ENCODE peak calls at places on chromosomes 4 and X, in four cellular contexts. One of them, this sample, is unnamed.

GRCh38 chr4:17063870-17064269 is 165.4 kb upstream of the LDB2 start:
- DNase-seq in AG10803: peak
- DNase-seq in colonic mucosa: no peak
- DNase-seq in AG04450: peak
- DNase-seq in this sample: peak

GRCh38 chrX:111352424-111352823 is 59.6 kb downstream of the DCX start:
- DNase-seq in AG10803: peak
- DNase-seq in colonic mucosa: peak
- DNase-seq in AG04450: no peak
- DNase-seq in this sample: peak

GRCh38 chr4:125085-125820 is 952 bp downstream of the ZNF718 start:
- DNase-seq in AG10803: no peak
- DNase-seq in colonic mucosa: peak
- DNase-seq in AG04450: no peak
- DNase-seq in this sample: peak

GRCh38 chrX:39601193-39602085 is 496.3 kb downstream of the BCOR start:
- DNase-seq in AG10803: no peak
- DNase-seq in colonic mucosa: no peak
- DNase-seq in AG04450: no peak
- DNase-seq in this sample: no peak

GRCh38 chr4:45453258-45453841 is 670.5 kb downstream of the GABRG1 start:
- DNase-seq in AG10803: peak
- DNase-seq in colonic mucosa: no peak
- DNase-seq in AG04450: no peak
- DNase-seq in this sample: peak

GRCh38 chrX:104918122-104918521 is 302.4 kb downstream of the TEX13A start:
- DNase-seq in AG10803: no peak
- DNase-seq in colonic mucosa: no peak
- DNase-seq in AG04450: no peak
- DNase-seq in this sample: no peak

GRCh38 chr4:36285784-36286480 is 4.5 kb downstream of the DTHD1 start:
- DNase-seq in AG10803: no peak
- DNase-seq in colonic mucosa: peak
- DNase-seq in AG04450: no peak
- DNase-seq in this sample: no peak

GRCh38 chr4:67131224-67131623 is 414.1 kb downstream of the CENPC start:
- DNase-seq in AG10803: no peak
- DNase-seq in colonic mucosa: no peak
- DNase-seq in AG04450: no peak
- DNase-seq in this sample: no peak

GRCh38 chr4:1234296-1234695 is 14.6 kb downstream of the CTBP1 start:
- DNase-seq in AG10803: peak
- DNase-seq in colonic mucosa: no peak
- DNase-seq in AG04450: no peak
- DNase-seq in this sample: no peak

GRCh38 chr4:118682928-118683327 is 2.3 kb upstream of the METTL14 start:
- DNase-seq in AG10803: peak
- DNase-seq in colonic mucosa: no peak
- DNase-seq in AG04450: peak
- DNase-seq in this sample: peak

GRCh38 chrX:45849261-45849660 is 648.6 kb upstream of the DIPK2B start:
- DNase-seq in AG10803: peak
- DNase-seq in colonic mucosa: no peak
- DNase-seq in AG04450: peak
- DNase-seq in this sample: peak

GRCh38 chrX:34382416-34382815 is 250.3 kb upstream of the FAM47A start:
- DNase-seq in AG10803: peak
- DNase-seq in colonic mucosa: no peak
- DNase-seq in AG04450: no peak
- DNase-seq in this sample: peak

GRCh38 chr4:4390046-4390445 is 3.1 kb downstream of the NSG1 start:
- DNase-seq in AG10803: no peak
- DNase-seq in colonic mucosa: no peak
- DNase-seq in AG04450: no peak
- DNase-seq in this sample: no peak

GRCh38 chr4:30386266-30386895 is 333.8 kb upstream of the PCDH7 start:
- DNase-seq in AG10803: no peak
- DNase-seq in colonic mucosa: no peak
- DNase-seq in AG04450: peak
- DNase-seq in this sample: peak

GRCh38 chr4:3471098-3471760 is 8.1 kb downstream of the DOK7 start:
- DNase-seq in AG10803: no peak
- DNase-seq in colonic mucosa: no peak
- DNase-seq in AG04450: no peak
- DNase-seq in this sample: no peak

GRCh38 chrX:9048801-9049200 is 14.9 kb upstream of the FAM9B start:
- DNase-seq in AG10803: no peak
- DNase-seq in colonic mucosa: no peak
- DNase-seq in AG04450: no peak
- DNase-seq in this sample: no peak

GRCh38 chrX:87236836-87237235 is 280.8 kb upstream of the KLHL4 start:
- DNase-seq in AG10803: no peak
- DNase-seq in colonic mucosa: no peak
- DNase-seq in AG04450: no peak
- DNase-seq in this sample: no peak

GRCh38 chr4:68180858-68181531 is 51.3 kb upstream of the TMPRSS11F start:
- DNase-seq in AG10803: peak
- DNase-seq in colonic mucosa: no peak
- DNase-seq in AG04450: no peak
- DNase-seq in this sample: peak

GRCh38 chr4:152415980-152416379 is 119.9 kb downstream of the FBXW7 start:
- DNase-seq in AG10803: peak
- DNase-seq in colonic mucosa: no peak
- DNase-seq in AG04450: peak
- DNase-seq in this sample: peak

GRCh38 chr4:6019316-6020263 is 1.4 kb upstream of the C4orf50 start:
- DNase-seq in AG10803: peak
- DNase-seq in colonic mucosa: peak
- DNase-seq in AG04450: peak
- DNase-seq in this sample: peak

GRCh38 chr4:155529197-155529596 is 137.5 kb upstream of the GUCY1A1 start:
- DNase-seq in AG10803: peak
- DNase-seq in colonic mucosa: no peak
- DNase-seq in AG04450: no peak
- DNase-seq in this sample: peak

GRCh38 chr4:147513952-147514351 is 33.1 kb downstream of the EDNRA start:
- DNase-seq in AG10803: no peak
- DNase-seq in colonic mucosa: no peak
- DNase-seq in AG04450: no peak
- DNase-seq in this sample: no peak

GRCh38 chr4:147518086-147518485 is 37.2 kb downstream of the EDNRA start:
- DNase-seq in AG10803: peak
- DNase-seq in colonic mucosa: no peak
- DNase-seq in AG04450: no peak
- DNase-seq in this sample: no peak

GRCh38 chr4:147516133-147516532 is 35.2 kb downstream of the EDNRA start:
- DNase-seq in AG10803: no peak
- DNase-seq in colonic mucosa: no peak
- DNase-seq in AG04450: no peak
- DNase-seq in this sample: no peak

GRCh38 chr4:147515220-147515936 is 34.5 kb downstream of the EDNRA start:
- DNase-seq in AG10803: no peak
- DNase-seq in colonic mucosa: no peak
- DNase-seq in AG04450: no peak
- DNase-seq in this sample: no peak

GRCh38 chr4:147518846-147519767 is 38.2 kb downstream of the EDNRA start:
- DNase-seq in AG10803: peak
- DNase-seq in colonic mucosa: peak
- DNase-seq in AG04450: peak
- DNase-seq in this sample: peak
- TF ChIP-seq CTCF in AG10803: peak
- TF ChIP-seq CTCF in colonic mucosa: peak
- TF ChIP-seq CTCF in AG04450: peak
- TF ChIP-seq CTCF in this sample: peak

DNA sequence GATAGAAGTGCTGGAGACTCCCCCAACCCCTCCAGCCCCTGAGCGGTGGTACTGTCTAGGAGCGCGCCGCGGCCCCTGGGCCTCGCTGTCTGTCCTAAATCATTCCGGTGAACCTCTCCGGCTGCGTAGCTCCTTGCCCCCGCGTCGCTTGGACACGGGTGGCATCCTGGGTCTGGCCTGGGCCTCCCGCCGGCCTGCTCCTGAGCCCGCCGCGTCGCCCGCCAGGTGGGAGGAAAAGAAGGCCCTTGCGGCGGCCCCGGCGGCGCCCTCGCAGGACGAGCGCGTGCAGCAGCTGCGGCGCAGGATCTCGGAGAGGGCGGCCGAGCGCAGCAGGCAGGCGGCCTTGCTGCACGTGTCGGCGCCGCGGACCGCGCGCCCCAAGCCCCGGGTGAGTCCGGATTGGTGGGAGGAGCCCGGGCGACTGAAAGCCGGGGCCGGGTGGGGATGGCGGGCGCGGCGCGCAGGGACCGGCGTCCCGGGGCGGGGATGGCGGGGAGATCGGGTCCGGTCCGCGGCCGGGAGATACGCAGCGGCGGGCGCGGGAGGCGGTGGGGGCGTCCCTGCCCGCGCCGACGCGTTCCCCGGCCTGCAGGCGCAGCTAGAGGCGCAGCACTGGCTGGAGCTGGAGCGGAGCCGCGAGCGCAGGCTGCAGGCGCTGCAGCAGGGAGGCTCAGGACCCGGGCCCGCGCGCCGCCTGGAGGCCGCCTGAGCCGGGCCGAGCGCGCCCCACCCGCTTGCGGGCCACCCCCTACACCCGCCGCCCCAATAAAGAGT is 6.5 kb upstream of the RNF4 start:
- DNase-seq in AG10803: peak
- DNase-seq in colonic mucosa: peak
- DNase-seq in AG04450: peak
- DNase-seq in this sample: peak
- TF ChIP-seq CTCF in AG10803: no peak
- TF ChIP-seq CTCF in colonic mucosa: peak
- TF ChIP-seq CTCF in AG04450: peak
- TF ChIP-seq CTCF in this sample: peak

DNA sequence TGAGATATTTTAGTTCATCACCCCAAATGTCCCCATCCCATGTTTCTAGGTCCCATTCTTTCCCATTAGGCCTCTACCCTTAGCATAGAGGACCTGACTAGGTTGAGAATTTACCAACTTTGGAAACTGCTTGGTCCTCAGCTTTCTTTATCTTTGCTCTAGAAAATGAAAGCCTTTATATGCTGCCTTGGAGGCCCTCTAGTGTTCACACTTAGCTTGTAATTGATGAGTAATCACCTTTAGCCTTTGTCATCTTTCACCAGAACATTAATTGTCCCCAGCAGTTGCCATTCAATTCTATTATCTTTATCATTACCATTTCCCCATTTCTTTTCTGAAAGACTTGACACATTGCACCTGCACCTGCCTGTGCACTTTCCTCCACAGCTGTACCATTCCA is 589.2 kb upstream of the NR3C2 start:
- DNase-seq in AG10803: peak
- DNase-seq in colonic mucosa: peak
- DNase-seq in AG04450: no peak
- DNase-seq in this sample: peak
- TF ChIP-seq CTCF in AG10803: peak
- TF ChIP-seq CTCF in colonic mucosa: peak
- TF ChIP-seq CTCF in AG04450: peak
- TF ChIP-seq CTCF in this sample: peak

DNA sequence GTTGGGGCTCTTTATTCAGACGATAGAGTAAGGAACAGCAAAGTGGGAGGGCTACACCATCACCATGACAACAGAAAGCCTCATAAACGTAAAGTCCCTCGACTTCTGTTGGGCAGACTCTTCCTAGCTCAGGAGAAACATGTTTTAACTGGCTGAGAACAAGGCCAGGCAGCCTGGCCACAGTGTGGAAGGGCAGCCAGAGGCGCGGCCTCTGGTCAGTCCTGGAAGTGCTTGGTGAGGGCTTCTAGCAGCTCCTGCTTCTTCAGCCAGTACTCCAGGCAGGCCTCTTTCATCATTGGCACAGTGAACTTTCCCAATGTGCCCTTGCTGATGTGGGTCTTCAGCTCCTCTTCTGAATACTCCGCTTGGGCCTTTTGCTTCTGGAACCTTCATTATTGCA is 690.9 kb downstream of the PCDH19 start:
- DNase-seq in AG10803: no peak
- DNase-seq in colonic mucosa: no peak
- DNase-seq in AG04450: no peak
- DNase-seq in this sample: no peak
- TF ChIP-seq CTCF in AG10803: no peak
- TF ChIP-seq CTCF in colonic mucosa: no peak
- TF ChIP-seq CTCF in AG04450: no peak
- TF ChIP-seq CTCF in this sample: no peak

GRCh38 chrX:69163936-69164741 is 1.1 kb downstream of the PJA1 start:
- DNase-seq in AG10803: no peak
- DNase-seq in colonic mucosa: peak
- DNase-seq in AG04450: no peak
- DNase-seq in this sample: peak

GRCh38 chrX:69165116-69165651 is at the start of gene PJA1:
- DNase-seq in AG10803: peak
- DNase-seq in colonic mucosa: peak
- DNase-seq in AG04450: no peak
- DNase-seq in this sample: peak

GRCh38 chrX:69161371-69161770 is 3.9 kb downstream of the PJA1 start:
- DNase-seq in AG10803: no peak
- DNase-seq in colonic mucosa: no peak
- DNase-seq in AG04450: no peak
- DNase-seq in this sample: no peak

GRCh38 chrX:69162466-69162865 is 2.8 kb downstream of the PJA1 start:
- DNase-seq in AG10803: no peak
- DNase-seq in colonic mucosa: no peak
- DNase-seq in AG04450: no peak
- DNase-seq in this sample: no peak

DNA sequence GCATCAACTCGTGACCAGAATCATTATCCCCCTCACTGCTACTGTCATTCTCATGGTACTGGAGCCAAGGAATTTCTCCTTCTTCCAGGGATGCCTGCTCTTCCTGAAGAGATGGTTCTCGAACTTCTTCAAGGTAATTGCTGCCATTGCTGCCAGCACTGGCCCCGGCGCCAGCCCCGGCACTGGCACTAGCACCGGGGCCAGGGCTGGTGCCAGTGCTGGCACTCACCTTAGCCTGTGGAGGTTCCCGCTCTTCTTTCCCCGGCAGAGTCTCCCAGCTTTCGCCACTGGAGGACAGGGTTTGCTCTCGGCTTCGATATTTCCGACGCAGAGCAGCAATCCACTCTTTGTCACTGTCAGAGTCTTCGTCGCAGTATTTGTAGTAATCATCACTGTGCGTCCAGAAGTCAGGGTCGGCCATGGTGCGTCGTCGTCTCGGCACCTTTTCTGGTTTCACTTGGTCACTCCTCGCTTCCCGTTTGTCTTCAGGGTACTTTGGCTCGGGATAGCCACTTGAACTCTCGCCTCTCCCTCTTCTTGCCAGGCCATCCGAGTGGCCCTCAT is 3.4 kb downstream of the PJA1 start:
- DNase-seq in AG10803: no peak
- DNase-seq in colonic mucosa: no peak
- DNase-seq in AG04450: no peak
- DNase-seq in this sample: no peak
- TF ChIP-seq CTCF in AG10803: no peak
- TF ChIP-seq CTCF in colonic mucosa: no peak
- TF ChIP-seq CTCF in AG04450: no peak
- TF ChIP-seq CTCF in this sample: no peak

GRCh38 chr4:89482926-89483595 is 175.5 kb upstream of the GPRIN3 start:
- DNase-seq in AG10803: no peak
- DNase-seq in colonic mucosa: no peak
- DNase-seq in AG04450: no peak
- DNase-seq in this sample: no peak

GRCh38 chr4:89486673-89487072 is 179.1 kb upstream of the GPRIN3 start:
- DNase-seq in AG10803: no peak
- DNase-seq in colonic mucosa: no peak
- DNase-seq in AG04450: no peak
- DNase-seq in this sample: no peak

GRCh38 chr4:89486042-89486441 is 178.4 kb upstream of the GPRIN3 start:
- DNase-seq in AG10803: peak
- DNase-seq in colonic mucosa: no peak
- DNase-seq in AG04450: no peak
- DNase-seq in this sample: peak

GRCh38 chr4:89482248-89482647 is 174.6 kb upstream of the GPRIN3 start:
- DNase-seq in AG10803: peak
- DNase-seq in colonic mucosa: no peak
- DNase-seq in AG04450: no peak
- DNase-seq in this sample: peak
- TF ChIP-seq CTCF in AG10803: no peak
- TF ChIP-seq CTCF in colonic mucosa: no peak
- TF ChIP-seq CTCF in AG04450: peak
- TF ChIP-seq CTCF in this sample: peak

This sample was measured in choroid plexus epithelial cell.